ENCODE peak calls at places on chromosomes 13 and 19, in seven cellular contexts. One of them, this sample, is unnamed.

GRCh38 chr13:45728759-45729158 is 26.6 kb downstream of the CBY2 start:
- DNase-seq in mesenchymal stem cell: no peak
- DNase-seq in breast epithelium: no peak
- DNase-seq in sigmoid colon: no peak
- DNase-seq in psoas muscle: no peak
- DNase-seq in endodermal cell: peak
- DNase-seq in SJSA1: no peak
- DNase-seq in this sample: no peak

GRCh38 chr19:2759392-2759791 is 19.6 kb upstream of the SLC39A3 start:
- DNase-seq in sigmoid colon: no peak
- DNase-seq in mesenchymal stem cell: no peak
- DNase-seq in SJSA1: no peak
- DNase-seq in psoas muscle: no peak
- DNase-seq in breast epithelium: no peak
- DNase-seq in endodermal cell: no peak
- DNase-seq in this sample: no peak

GRCh38 chr19:7506385-7507328 is 9.2 kb upstream of the ZNF358 start:
- DNase-seq in mesenchymal stem cell: peak
- DNase-seq in sigmoid colon: peak
- DNase-seq in endodermal cell: peak
- DNase-seq in psoas muscle: peak
- DNase-seq in SJSA1: peak
- DNase-seq in breast epithelium: peak
- DNase-seq in this sample: peak

GRCh38 chr19:49475995-49476880 is 2.2 kb downstream of the FLT3LG start:
- DNase-seq in breast epithelium: no peak
- DNase-seq in sigmoid colon: peak
- DNase-seq in SJSA1: no peak
- DNase-seq in endodermal cell: peak
- DNase-seq in psoas muscle: peak
- DNase-seq in mesenchymal stem cell: peak
- DNase-seq in this sample: no peak

GRCh38 chr13:93690139-93690538 is 463.5 kb downstream of the GPC6 start:
- DNase-seq in SJSA1: peak
- DNase-seq in endodermal cell: peak
- DNase-seq in breast epithelium: no peak
- DNase-seq in psoas muscle: no peak
- DNase-seq in mesenchymal stem cell: peak
- DNase-seq in sigmoid colon: no peak
- DNase-seq in this sample: peak

GRCh38 chr19:49776371-49776764 is 9.6 kb downstream of the AP2A1 start:
- DNase-seq in endodermal cell: no peak
- DNase-seq in psoas muscle: no peak
- DNase-seq in mesenchymal stem cell: no peak
- DNase-seq in breast epithelium: no peak
- DNase-seq in SJSA1: no peak
- DNase-seq in sigmoid colon: no peak
- DNase-seq in this sample: no peak

GRCh38 chr13:98204546-98204945 is 27.5 kb upstream of the RNF113B start:
- DNase-seq in endodermal cell: no peak
- DNase-seq in SJSA1: no peak
- DNase-seq in sigmoid colon: no peak
- DNase-seq in breast epithelium: no peak
- DNase-seq in mesenchymal stem cell: no peak
- DNase-seq in psoas muscle: no peak
- DNase-seq in this sample: no peak

GRCh38 chr13:86563308-86563707 is 764.1 kb upstream of the SLITRK6 start:
- DNase-seq in breast epithelium: no peak
- DNase-seq in SJSA1: no peak
- DNase-seq in sigmoid colon: no peak
- DNase-seq in psoas muscle: no peak
- DNase-seq in endodermal cell: no peak
- DNase-seq in mesenchymal stem cell: peak
- DNase-seq in this sample: no peak

GRCh38 chr19:20969898-20970297 is 46.8 kb downstream of the ZNF85 start:
- DNase-seq in breast epithelium: no peak
- DNase-seq in endodermal cell: no peak
- DNase-seq in SJSA1: no peak
- DNase-seq in psoas muscle: no peak
- DNase-seq in sigmoid colon: no peak
- DNase-seq in mesenchymal stem cell: no peak
- DNase-seq in this sample: no peak

GRCh38 chr13:43307921-43308433 is 284.6 kb downstream of the DNAJC15 start:
- DNase-seq in mesenchymal stem cell: peak
- DNase-seq in SJSA1: peak
- DNase-seq in sigmoid colon: peak
- DNase-seq in endodermal cell: peak
- DNase-seq in psoas muscle: peak
- DNase-seq in breast epithelium: peak
- DNase-seq in this sample: peak

GRCh38 chr19:1041835-1042685 is 2.2 kb downstream of the ABCA7 start:
- DNase-seq in sigmoid colon: no peak
- DNase-seq in endodermal cell: peak
- DNase-seq in breast epithelium: no peak
- DNase-seq in SJSA1: no peak
- DNase-seq in psoas muscle: peak
- DNase-seq in mesenchymal stem cell: no peak
- DNase-seq in this sample: no peak

GRCh38 chr19:16247353-16248182 is 49.9 kb downstream of the AP1M1 start:
- DNase-seq in sigmoid colon: peak
- DNase-seq in mesenchymal stem cell: peak
- DNase-seq in SJSA1: peak
- DNase-seq in breast epithelium: peak
- DNase-seq in endodermal cell: peak
- DNase-seq in psoas muscle: peak
- DNase-seq in this sample: peak

GRCh38 chr19:954672-955494 is 29.0 kb downstream of the ARID3A start:
- DNase-seq in endodermal cell: peak
- DNase-seq in mesenchymal stem cell: peak
- DNase-seq in sigmoid colon: no peak
- DNase-seq in breast epithelium: no peak
- DNase-seq in SJSA1: no peak
- DNase-seq in psoas muscle: no peak
- DNase-seq in this sample: no peak

GRCh38 chr13:74210693-74211393 is 76.6 kb upstream of the KLF12 start:
- DNase-seq in mesenchymal stem cell: peak
- DNase-seq in breast epithelium: no peak
- DNase-seq in SJSA1: peak
- DNase-seq in psoas muscle: no peak
- DNase-seq in sigmoid colon: no peak
- DNase-seq in endodermal cell: no peak
- DNase-seq in this sample: peak

GRCh38 chr19:43798546-43799409 is 3.5 kb downstream of the LYPD5 start:
- DNase-seq in SJSA1: no peak
- DNase-seq in sigmoid colon: no peak
- DNase-seq in endodermal cell: peak
- DNase-seq in psoas muscle: peak
- DNase-seq in mesenchymal stem cell: no peak
- DNase-seq in breast epithelium: peak
- DNase-seq in this sample: no peak

GRCh38 chr13:82800391-82800790 is 1081.9 kb downstream of the SLITRK1 start:
- DNase-seq in mesenchymal stem cell: no peak
- DNase-seq in breast epithelium: no peak
- DNase-seq in psoas muscle: no peak
- DNase-seq in sigmoid colon: no peak
- DNase-seq in SJSA1: no peak
- DNase-seq in endodermal cell: no peak
- DNase-seq in this sample: no peak

GRCh38 chr19:16830679-16831078 is 1.5 kb downstream of the SIN3B start:
- DNase-seq in sigmoid colon: no peak
- DNase-seq in psoas muscle: no peak
- DNase-seq in mesenchymal stem cell: peak
- DNase-seq in SJSA1: no peak
- DNase-seq in endodermal cell: no peak
- DNase-seq in breast epithelium: no peak
- DNase-seq in this sample: peak

GRCh38 chr13:110114351-110114750 is 192.6 kb downstream of the COL4A1 start:
- DNase-seq in psoas muscle: no peak
- DNase-seq in breast epithelium: no peak
- DNase-seq in mesenchymal stem cell: peak
- DNase-seq in SJSA1: no peak
- DNase-seq in sigmoid colon: no peak
- DNase-seq in endodermal cell: no peak
- DNase-seq in this sample: no peak

GRCh38 chr13:41802684-41803554 is 158.0 kb downstream of the VWA8 start:
- DNase-seq in psoas muscle: no peak
- DNase-seq in endodermal cell: no peak
- DNase-seq in breast epithelium: no peak
- DNase-seq in SJSA1: peak
- DNase-seq in mesenchymal stem cell: peak
- DNase-seq in sigmoid colon: no peak
- DNase-seq in this sample: peak
- H3K27ac ChIP-seq in psoas muscle: no peak
- H3K27ac ChIP-seq in endodermal cell: no peak
- H3K27ac ChIP-seq in breast epithelium: no peak
- H3K27ac ChIP-seq in SJSA1: peak
- H3K27ac ChIP-seq in mesenchymal stem cell: peak
- H3K27ac ChIP-seq in sigmoid colon: no peak
- H3K27ac ChIP-seq in this sample: peak

GRCh38 chr19:18421371-18421959 is 2.3 kb downstream of the SSBP4 start:
- DNase-seq in psoas muscle: no peak
- DNase-seq in sigmoid colon: no peak
- DNase-seq in endodermal cell: no peak
- DNase-seq in mesenchymal stem cell: no peak
- DNase-seq in SJSA1: no peak
- DNase-seq in breast epithelium: no peak
- DNase-seq in this sample: no peak
- H3K27ac ChIP-seq in psoas muscle: no peak
- H3K27ac ChIP-seq in sigmoid colon: peak
- H3K27ac ChIP-seq in endodermal cell: no peak
- H3K27ac ChIP-seq in mesenchymal stem cell: no peak
- H3K27ac ChIP-seq in SJSA1: no peak
- H3K27ac ChIP-seq in breast epithelium: peak
- H3K27ac ChIP-seq in this sample: no peak

GRCh38 chr19:40723661-40724254 is 6.8 kb downstream of the ITPKC start:
- DNase-seq in mesenchymal stem cell: no peak
- DNase-seq in endodermal cell: no peak
- DNase-seq in psoas muscle: no peak
- DNase-seq in breast epithelium: no peak
- DNase-seq in SJSA1: no peak
- DNase-seq in sigmoid colon: no peak
- DNase-seq in this sample: no peak

GRCh38 chr19:40718774-40719391 is 2.0 kb downstream of the ITPKC start:
- DNase-seq in sigmoid colon: peak
- DNase-seq in endodermal cell: peak
- DNase-seq in mesenchymal stem cell: peak
- DNase-seq in psoas muscle: peak
- DNase-seq in SJSA1: no peak
- DNase-seq in breast epithelium: peak
- DNase-seq in this sample: peak

GRCh38 chr19:40719414-40719894 is 2.5 kb downstream of the ITPKC start:
- DNase-seq in sigmoid colon: no peak
- DNase-seq in breast epithelium: no peak
- DNase-seq in mesenchymal stem cell: peak
- DNase-seq in psoas muscle: peak
- DNase-seq in SJSA1: no peak
- DNase-seq in endodermal cell: no peak
- DNase-seq in this sample: no peak

GRCh38 chr19:40721936-40722661 is 5.2 kb downstream of the ITPKC start:
- DNase-seq in psoas muscle: no peak
- DNase-seq in mesenchymal stem cell: peak
- DNase-seq in breast epithelium: peak
- DNase-seq in endodermal cell: no peak
- DNase-seq in SJSA1: no peak
- DNase-seq in sigmoid colon: no peak
- DNase-seq in this sample: no peak

GRCh38 chr19:40721140-40721486 is 4.2 kb downstream of the ITPKC start:
- DNase-seq in SJSA1: no peak
- DNase-seq in psoas muscle: no peak
- DNase-seq in breast epithelium: no peak
- DNase-seq in mesenchymal stem cell: no peak
- DNase-seq in endodermal cell: no peak
- DNase-seq in sigmoid colon: no peak
- DNase-seq in this sample: no peak
- H3K27ac ChIP-seq in SJSA1: no peak
- H3K27ac ChIP-seq in psoas muscle: peak
- H3K27ac ChIP-seq in breast epithelium: peak
- H3K27ac ChIP-seq in mesenchymal stem cell: no peak
- H3K27ac ChIP-seq in endodermal cell: no peak
- H3K27ac ChIP-seq in sigmoid colon: peak
- H3K27ac ChIP-seq in this sample: no peak

DNA sequence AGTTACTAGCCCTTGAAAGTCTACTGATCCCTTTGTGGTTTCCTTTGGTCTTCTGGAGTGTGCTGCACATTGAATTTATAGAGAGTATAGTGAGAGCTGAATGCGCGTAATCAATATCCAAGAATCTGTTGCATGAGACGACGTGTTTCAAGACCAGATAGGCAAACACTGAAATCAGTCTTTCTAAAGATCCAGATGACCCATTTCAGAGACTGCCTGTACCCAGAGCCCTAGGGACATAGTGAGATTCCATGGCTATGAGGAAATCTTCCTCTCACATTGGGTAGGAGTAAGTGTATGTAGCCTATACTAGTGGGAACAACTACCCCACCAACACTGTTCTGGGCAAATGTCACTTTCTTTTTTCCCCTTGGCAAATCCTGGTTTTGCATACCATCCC is 48.6 kb downstream of the ARHGAP35 start:
- DNase-seq in psoas muscle: no peak
- DNase-seq in mesenchymal stem cell: no peak
- DNase-seq in SJSA1: no peak
- DNase-seq in sigmoid colon: no peak
- DNase-seq in endodermal cell: peak
- DNase-seq in breast epithelium: peak
- DNase-seq in this sample: no peak
- H3K27ac ChIP-seq in psoas muscle: no peak
- H3K27ac ChIP-seq in mesenchymal stem cell: no peak
- H3K27ac ChIP-seq in SJSA1: no peak
- H3K27ac ChIP-seq in sigmoid colon: no peak
- H3K27ac ChIP-seq in endodermal cell: no peak
- H3K27ac ChIP-seq in breast epithelium: peak
- H3K27ac ChIP-seq in this sample: no peak

GRCh38 chr13:79468402-79468801 is 12.6 kb upstream of the NDFIP2 start:
- DNase-seq in sigmoid colon: no peak
- DNase-seq in endodermal cell: no peak
- DNase-seq in SJSA1: no peak
- DNase-seq in psoas muscle: no peak
- DNase-seq in mesenchymal stem cell: no peak
- DNase-seq in breast epithelium: no peak
- DNase-seq in this sample: no peak

GRCh38 chr13:79468819-79469218 is 12.1 kb upstream of the NDFIP2 start:
- DNase-seq in breast epithelium: no peak
- DNase-seq in sigmoid colon: no peak
- DNase-seq in endodermal cell: no peak
- DNase-seq in SJSA1: no peak
- DNase-seq in mesenchymal stem cell: no peak
- DNase-seq in psoas muscle: no peak
- DNase-seq in this sample: no peak

GRCh38 chr13:79466852-79467251 is 14.1 kb upstream of the NDFIP2 start:
- DNase-seq in SJSA1: no peak
- DNase-seq in endodermal cell: no peak
- DNase-seq in breast epithelium: no peak
- DNase-seq in sigmoid colon: no peak
- DNase-seq in mesenchymal stem cell: no peak
- DNase-seq in psoas muscle: no peak
- DNase-seq in this sample: no peak

GRCh38 chr13:79469608-79470007 is 11.3 kb upstream of the NDFIP2 start:
- DNase-seq in psoas muscle: no peak
- DNase-seq in endodermal cell: no peak
- DNase-seq in mesenchymal stem cell: no peak
- DNase-seq in sigmoid colon: no peak
- DNase-seq in breast epithelium: no peak
- DNase-seq in SJSA1: no peak
- DNase-seq in this sample: no peak

GRCh38 chr13:79470666-79471065 is 10.3 kb upstream of the NDFIP2 start:
- DNase-seq in mesenchymal stem cell: no peak
- DNase-seq in breast epithelium: no peak
- DNase-seq in endodermal cell: no peak
- DNase-seq in sigmoid colon: no peak
- DNase-seq in SJSA1: no peak
- DNase-seq in psoas muscle: no peak
- DNase-seq in this sample: no peak
- H3K27ac ChIP-seq in mesenchymal stem cell: no peak
- H3K27ac ChIP-seq in breast epithelium: no peak
- H3K27ac ChIP-seq in endodermal cell: no peak
- H3K27ac ChIP-seq in sigmoid colon: no peak
- H3K27ac ChIP-seq in SJSA1: no peak
- H3K27ac ChIP-seq in psoas muscle: no peak
- H3K27ac ChIP-seq in this sample: no peak

This sample was measured in brain microvascular endothelial cell.